ENCODE peak calls at places on chromosomes 6 and 20, in ten cellular contexts. I is A549, J is prostate gland, M is breast epithelium, C is HCT116, V is vagina, Z is stomach, B is IMR-90, H is ovary, E is K562. Y is an unnamed sample.

GRCh38 chr6:45965787-45966186 is 49.9 kb downstream of the CLIC5 start:
- DNase-seq in I (no peak), J (no peak), M (no peak), C (no peak), V (no peak), Z (no peak), B (peak), H (no peak), E (no peak), Y (no peak)

GRCh38 chr6:2990179-2990931 is 9.3 kb upstream of the NQO2 start:
- DNase-seq in I (no peak), J (no peak), M (no peak), C (no peak), V (no peak), Z (no peak), B (no peak), H (peak), E (peak), Y (peak)

GRCh38 chr20:36415475-36416002 is 109.4 kb downstream of the DLGAP4 start:
- DNase-seq in I (no peak), J (no peak), M (no peak), C (no peak), V (no peak), Z (no peak), B (no peak), H (no peak), E (no peak), Y (no peak)

GRCh38 chr6:40844241-40844640 is 194.8 kb downstream of the UNC5CL start:
- DNase-seq in I (no peak), J (no peak), M (no peak), C (no peak), V (no peak), Z (no peak), B (no peak), H (no peak), E (no peak), Y (no peak)

GRCh38 chr6:24489881-24490280 is 503 bp upstream of the GPLD1 start:
- DNase-seq in I (no peak), J (peak), M (no peak), C (no peak), V (no peak), Z (no peak), B (peak), H (no peak), E (no peak), Y (peak)

GRCh38 chr6:129498950-129499870 is 210.8 kb downstream of the ARHGAP18 start:
- DNase-seq in I (peak), J (peak), M (no peak), C (peak), V (no peak), Z (no peak), B (peak), H (no peak), E (peak), Y (no peak)

GRCh38 chr6:100230976-100231316 is 233.8 kb downstream of the SIM1 start:
- DNase-seq in I (no peak), J (no peak), M (no peak), C (no peak), V (no peak), Z (no peak), B (peak), H (no peak), E (no peak), Y (no peak)

GRCh38 chr20:24950128-24950835 is 1.2 kb downstream of the CST7 start:
- DNase-seq in I (no peak), J (no peak), M (no peak), C (no peak), V (peak), Z (peak), B (no peak), H (no peak), E (no peak), Y (no peak)

GRCh38 chr20:58438970-58439808 is 50.2 kb downstream of the VAPB start:
- DNase-seq in I (no peak), J (no peak), M (no peak), C (no peak), V (no peak), Z (no peak), B (no peak), H (no peak), E (no peak), Y (no peak)

GRCh38 chr6:52317841-52318581 is 33.5 kb upstream of the MCM3 start:
- DNase-seq in I (peak), J (no peak), M (no peak), C (no peak), V (no peak), Z (no peak), B (peak), H (no peak), E (no peak), Y (no peak)

GRCh38 chr20:36548704-36549627 is 7.6 kb downstream of the MYL9 start:
- DNase-seq in I (no peak), J (no peak), M (no peak), C (no peak), V (no peak), Z (no peak), B (no peak), H (no peak), E (no peak), Y (no peak)

GRCh38 chr6:84583784-84584183 is 180.6 kb downstream of the TBX18 start:
- DNase-seq in I (no peak), J (no peak), M (no peak), C (no peak), V (no peak), Z (no peak), B (peak), H (no peak), E (no peak), Y (no peak)

GRCh38 chr20:19017104-19017690 is 195.2 kb upstream of the SLC24A3 start:
- DNase-seq in I (no peak), J (no peak), M (no peak), C (no peak), V (peak), Z (no peak), B (no peak), H (no peak), E (no peak), Y (no peak)

GRCh38 chr6:1387632-1388031 is 1.7 kb upstream of the FOXF2 start:
- DNase-seq in I (no peak), J (no peak), M (no peak), C (no peak), V (no peak), Z (no peak), B (no peak), H (no peak), E (no peak), Y (no peak)

GRCh38 chr6:90403489-90404381 is 107.1 kb upstream of the BACH2 start:
- DNase-seq in I (no peak), J (no peak), M (no peak), C (no peak), V (no peak), Z (no peak), B (peak), H (peak), E (peak), Y (no peak)

GRCh38 chr6:44021628-44022295 is 105.5 kb downstream of the MRPL14 start:
- DNase-seq in I (no peak), J (no peak), M (no peak), C (no peak), V (no peak), Z (no peak), B (no peak), H (no peak), E (no peak), Y (no peak)

GRCh38 chr6:38110407-38111025 is 291.0 kb downstream of the ZFAND3 start:
- DNase-seq in I (no peak), J (no peak), M (no peak), C (no peak), V (no peak), Z (no peak), B (no peak), H (no peak), E (no peak), Y (no peak)

GRCh38 chr6:32945106-32945761 is 4.4 kb upstream of the HLA-DMB start:
- DNase-seq in I (no peak), J (no peak), M (no peak), C (no peak), V (no peak), Z (no peak), B (peak), H (no peak), E (no peak), Y (peak)

GRCh38 chr20:50855498-50856474 is 60.9 kb downstream of the BCAS4 start:
- DNase-seq in I (peak), J (no peak), M (peak), C (no peak), V (no peak), Z (peak), B (peak), H (no peak), E (no peak), Y (peak)

GRCh38 chr20:13061381-13061780 is 52.6 kb downstream of the SPTLC3 start:
- DNase-seq in I (no peak), J (no peak), M (no peak), C (no peak), V (no peak), Z (no peak), B (no peak), H (no peak), E (no peak), Y (no peak)

GRCh38 chr20:56575157-56575556 is 42.1 kb downstream of the FAM209B start:
- DNase-seq in I (no peak), J (no peak), M (no peak), C (no peak), V (no peak), Z (no peak), B (no peak), H (peak), E (no peak), Y (no peak)

GRCh38 chr20:52490715-52491430 is 299.3 kb upstream of the ZFP64 start:
- DNase-seq in I (no peak), J (no peak), M (no peak), C (no peak), V (no peak), Z (no peak), B (peak), H (no peak), E (no peak), Y (no peak)

GRCh38 chr6:45630801-45631200 is 253.1 kb upstream of the SUPT3H start:
- DNase-seq in I (no peak), J (no peak), M (no peak), C (no peak), V (no peak), Z (no peak), B (no peak), H (no peak), E (no peak), Y (no peak)

GRCh38 chr20:6502219-6502618 is 265.3 kb upstream of the BMP2 start:
- DNase-seq in I (no peak), J (no peak), M (no peak), C (no peak), V (no peak), Z (no peak), B (no peak), H (no peak), E (no peak), Y (no peak)

GRCh38 chr6:2848851-2849250 is 7.2 kb upstream of the SERPINB1 start:
- DNase-seq in I (no peak), J (no peak), M (no peak), C (no peak), V (no peak), Z (peak), B (no peak), H (no peak), E (peak), Y (no peak)

GRCh38 chr6:47203266-47203967 is 106.3 kb downstream of the TNFRSF21 start:
- DNase-seq in I (no peak), J (no peak), M (no peak), C (no peak), V (no peak), Z (no peak), B (peak), H (no peak), E (no peak), Y (no peak)

GRCh38 chr6:66605011-66605410 is 898.0 kb upstream of the EYS start:
- DNase-seq in I (no peak), J (no peak), M (no peak), C (no peak), V (no peak), Z (no peak), B (no peak), H (no peak), E (no peak), Y (no peak)

GRCh38 chr6:83055366-83055964 is 10.2 kb downstream of the UBE3D start:
- DNase-seq in I (peak), J (peak), M (no peak), C (peak), V (no peak), Z (peak), B (peak), H (no peak), E (peak), Y (peak)

GRCh38 chr20:5928831-5929715 is 21.3 kb downstream of the TRMT6 start:
- DNase-seq in I (no peak), J (no peak), M (no peak), C (no peak), V (no peak), Z (no peak), B (no peak), H (no peak), E (no peak), Y (no peak)

GRCh38 chr6:29685718-29686326 is 4.9 kb upstream of the ZFP57 start:
- DNase-seq in I (no peak), J (no peak), M (no peak), C (no peak), V (no peak), Z (no peak), B (no peak), H (no peak), E (no peak), Y (no peak)
- TF ChIP-seq CTCF in I (no peak), J (no peak), M (no peak), C (no peak), V (no peak), Z (no peak), B (no peak), H (no peak), E (peak), Y (no peak)

DNA sequence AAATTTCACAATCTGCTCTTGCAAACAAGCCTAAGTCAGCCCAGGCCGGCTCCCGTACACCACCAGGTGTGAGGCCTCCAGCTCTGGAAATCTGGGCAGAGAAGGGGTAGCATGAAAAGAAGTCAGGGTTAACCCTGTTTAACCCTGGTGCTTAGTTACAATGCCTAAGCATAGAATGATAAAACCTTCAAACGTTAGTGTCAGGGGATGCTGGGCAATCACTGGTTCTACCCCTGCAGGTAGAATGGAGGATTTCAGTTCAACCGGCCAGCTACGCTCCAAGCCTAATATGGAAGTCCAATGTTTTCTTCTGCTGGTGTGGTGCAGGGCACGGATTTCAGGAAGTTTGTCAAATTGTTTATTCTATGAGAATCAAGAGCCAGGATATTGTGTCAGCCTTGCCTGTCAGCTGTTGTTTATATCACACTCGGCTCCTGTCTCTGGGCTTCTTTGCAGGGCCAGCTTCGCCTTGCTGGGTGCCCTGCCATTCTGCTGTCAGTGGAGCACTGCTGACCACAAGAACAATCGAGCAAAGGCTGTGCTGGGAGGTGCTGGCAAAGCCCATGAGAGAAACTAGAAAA is 20.2 kb upstream of the CD93 start:
- DNase-seq in I (no peak), J (no peak), M (no peak), C (no peak), V (no peak), Z (no peak), B (peak), H (no peak), E (peak), Y (no peak)
- TF ChIP-seq POLR2A in I (no peak), J (no peak), M (no peak), C (no peak), V (no peak), Z (no peak), B (no peak), H (no peak), E (no peak), Y (no peak)

DNA sequence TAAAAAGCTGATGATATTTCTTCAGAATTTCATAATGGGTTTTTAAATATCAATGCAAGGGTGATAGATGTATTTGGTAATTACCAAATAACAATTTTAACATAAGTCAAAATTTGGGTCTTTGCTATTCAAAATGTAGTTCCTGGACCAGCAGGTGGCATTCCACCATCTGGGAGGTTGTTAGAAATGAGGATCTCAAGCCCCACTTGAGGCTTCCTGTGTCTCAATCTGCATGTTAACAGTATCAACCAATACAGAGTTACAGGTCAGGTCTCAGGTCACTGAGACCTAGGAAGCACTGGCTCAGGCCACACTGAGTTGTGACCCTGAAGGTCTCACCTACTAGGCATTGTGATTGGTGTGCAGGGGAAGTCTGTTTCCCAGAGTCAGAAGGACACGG is 57.2 kb upstream of the MTRF1L start:
- DNase-seq in I (no peak), J (no peak), M (no peak), C (no peak), V (no peak), Z (no peak), B (no peak), H (no peak), E (no peak), Y (no peak)
- TF ChIP-seq CTCF in I (peak), J (no peak), M (no peak), C (peak), V (no peak), Z (no peak), B (peak), H (no peak), E (no peak), Y (peak)

GRCh38 chr6:142885182-142885867 is 59.7 kb downstream of the HIVEP2 start:
- DNase-seq in I (peak), J (peak), M (no peak), C (peak), V (no peak), Z (no peak), B (peak), H (peak), E (no peak), Y (peak)
- TF ChIP-seq POLR2A in I (no peak), J (no peak), M (no peak), C (no peak), V (no peak), Z (no peak), B (peak), H (peak), E (no peak), Y (no peak)

DNA sequence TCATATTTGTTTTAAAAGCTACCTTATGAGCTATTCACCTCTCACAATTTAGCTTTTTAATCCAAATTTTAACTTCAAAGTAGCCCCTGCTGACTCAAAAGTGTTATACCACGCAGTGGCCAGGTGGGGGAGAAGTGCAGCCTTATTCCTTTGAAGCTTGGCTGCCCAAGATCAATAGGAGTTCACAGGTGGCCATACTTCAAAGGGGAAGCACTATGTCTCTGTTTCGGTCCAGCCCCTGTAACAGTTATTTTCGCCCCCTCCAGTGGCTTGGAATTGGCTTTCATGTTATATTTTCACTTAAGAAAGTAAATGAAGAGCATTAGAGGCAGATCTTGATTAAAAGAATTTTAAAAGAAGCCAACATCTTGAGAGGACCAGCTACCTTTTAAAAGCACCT is 608.4 kb downstream of the EPHA7 start:
- DNase-seq in I (no peak), J (peak), M (no peak), C (peak), V (no peak), Z (no peak), B (peak), H (no peak), E (peak), Y (peak)
- TF ChIP-seq CTCF in I (no peak), J (peak), M (peak), C (peak), V (no peak), Z (no peak), B (peak), H (no peak), E (no peak), Y (peak)

GRCh38 chr6:31815025-31815838 is at the start of the genes HSPA1A and HSPA1L:
- DNase-seq in I (peak), J (peak), M (peak), C (no peak), V (no peak), Z (peak), B (peak), H (peak), E (peak), Y (peak)
- TF ChIP-seq POLR2A in I (peak), J (peak), M (peak), C (no peak), V (peak), Z (peak), B (peak), H (peak), E (peak), Y (peak)

Y was measured in thyroid gland.